ENCODE peak calls at places on chromosomes 6 and 20, in nine cellular contexts. X is GM20000; Z is brain microvascular endothelial cell; T is left ventricle myocardium inferior; I is colonic mucosa; U is IMR-90; J is CD8-positive, alpha-beta T cell; M is psoas muscle; E is spleen. A is an unnamed sample.

GRCh38 chr6:6930223-6930880 is 177.4 kb upstream of the RREB1 start:
- DNase-seq in X (no peak), Z (no peak), T (no peak), I (no peak), U (no peak), J (no peak), M (no peak), E (peak; percentile 78), A (no peak)

GRCh38 chr20:5393218-5393870 is 76.6 kb upstream of the PROKR2 start:
- DNase-seq in X (no peak), Z (no peak), T (no peak), I (no peak), U (no peak), J (no peak), M (no peak), E (no peak), A (no peak)

GRCh38 chr6:43455034-43455747 is at the start of gene DLK2:
- DNase-seq in X (peak; percentile 80), Z (no peak), T (no peak), I (no peak), U (no peak), J (peak; percentile 17), M (no peak), E (peak; percentile 81), A (no peak)

GRCh38 chr6:81895511-81896185 is 143.2 kb upstream of the TENT5A start:
- DNase-seq in X (no peak), Z (peak; percentile 81), T (no peak), I (no peak), U (peak; percentile 88), J (no peak), M (no peak), E (no peak), A (no peak)

GRCh38 chr6:106510090-106510970 is 119.0 kb downstream of the RTN4IP1 start:
- DNase-seq in X (peak; percentile 72), Z (no peak), T (peak; percentile 36), I (peak; percentile 90), U (no peak), J (peak; percentile 56), M (peak; percentile 64), E (peak; percentile 94), A (no peak)

GRCh38 chr20:37940161-37940560 is 37.2 kb downstream of the VSTM2L start:
- DNase-seq in X (no peak), Z (no peak), T (no peak), I (no peak), U (no peak), J (no peak), M (no peak), E (no peak), A (no peak)

GRCh38 chr20:346640-347316 is at the start of gene NRSN2:
- DNase-seq in X (peak; percentile 89), Z (peak; percentile 39), T (peak; percentile 70), I (peak; percentile 70), U (peak; percentile 62), J (no peak), M (peak; percentile 67), E (peak; percentile 87), A (no peak)

GRCh38 chr6:24919404-24919892 is 16.3 kb downstream of the RIPOR2 start:
- DNase-seq in X (no peak), Z (no peak), T (no peak), I (no peak), U (no peak), J (no peak), M (no peak), E (no peak), A (no peak)

GRCh38 chr6:48826884-48827701 is 636.0 kb downstream of the MMUT start:
- DNase-seq in X (no peak), Z (peak; percentile 98), T (no peak), I (peak; percentile 41), U (peak; percentile 97), J (no peak), M (no peak), E (no peak), A (peak; percentile 77)

GRCh38 chr6:41642960-41643898 is 5.0 kb downstream of the MDFI start:
- DNase-seq in X (no peak), Z (no peak), T (no peak), I (no peak), U (no peak), J (no peak), M (no peak), E (no peak), A (no peak)

GRCh38 chr6:73491371-73491770 is 29.5 kb downstream of the EEF1A1 start:
- DNase-seq in X (no peak), Z (no peak), T (no peak), I (no peak), U (peak; percentile 50), J (no peak), M (no peak), E (no peak), A (no peak)

GRCh38 chr6:2765896-2766766 is 938 bp downstream of the WRNIP1 start:
- DNase-seq in X (peak; percentile 85), Z (no peak), T (peak; percentile 57), I (peak; percentile 58), U (peak; percentile 30), J (peak; percentile 28), M (peak; percentile 77), E (peak; percentile 93), A (peak; percentile 79)

GRCh38 chr6:26311012-26311384 is 54.0 kb upstream of the BTN3A2 start:
- DNase-seq in X (no peak), Z (peak; percentile 80), T (no peak), I (peak; percentile 45), U (peak; percentile 59), J (no peak), M (no peak), E (no peak), A (no peak)

GRCh38 chr6:26309731-26310142 is 55.3 kb upstream of the BTN3A2 start:
- DNase-seq in X (no peak), Z (peak; percentile 69), T (no peak), I (no peak), U (peak; percentile 95), J (no peak), M (no peak), E (no peak), A (no peak)

GRCh38 chr6:26312501-26313390 is 52.3 kb upstream of the BTN3A2 start:
- DNase-seq in X (no peak), Z (peak; percentile 93), T (peak; percentile 61), I (peak; percentile 88), U (peak; percentile 95), J (peak; percentile 81), M (peak; percentile 84), E (peak; percentile 89), A (no peak)

GRCh38 chr6:26312096-26312463 is 52.9 kb upstream of the BTN3A2 start:
- DNase-seq in X (no peak), Z (no peak), T (no peak), I (no peak), U (no peak), J (no peak), M (no peak), E (no peak), A (no peak)

GRCh38 chr6:26311385-26312095 is 53.5 kb upstream of the BTN3A2 start:
- DNase-seq in X (no peak), Z (peak; percentile 73), T (no peak), I (peak; percentile 67), U (peak; percentile 73), J (peak; percentile 23), M (no peak), E (no peak), A (no peak)
- TF ChIP-seq CTCF in X (no peak), Z (no peak), T (no peak), I (no peak), U (no peak), J (no peak), M (no peak), E (no peak), A (no peak)

DNA sequence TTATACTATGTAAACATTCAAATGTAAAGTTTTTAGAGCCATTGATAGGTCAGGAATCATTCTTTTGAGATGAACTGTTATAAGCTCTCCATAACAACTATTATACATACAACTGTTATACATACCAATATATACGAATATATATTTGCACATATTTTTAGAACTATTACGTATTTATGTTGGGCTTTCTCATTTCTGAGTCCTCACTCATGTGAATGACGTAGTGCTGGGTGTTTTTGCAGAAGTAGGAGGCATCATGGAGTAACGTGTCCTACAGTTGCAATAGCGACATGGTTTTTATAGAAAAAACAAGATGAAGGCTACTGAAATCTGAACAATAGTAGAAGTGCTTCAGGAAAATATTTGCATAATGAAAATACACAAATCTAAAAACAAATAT is 36.4 kb upstream of the ADGRF4 start:
- DNase-seq in X (no peak), Z (no peak), T (no peak), I (no peak), U (no peak), J (no peak), M (no peak), E (no peak), A (no peak)
- TF ChIP-seq CTCF in X (no peak), Z (no peak), T (no peak), I (no peak), U (no peak), J (no peak), M (no peak), E (no peak), A (no peak)

DNA sequence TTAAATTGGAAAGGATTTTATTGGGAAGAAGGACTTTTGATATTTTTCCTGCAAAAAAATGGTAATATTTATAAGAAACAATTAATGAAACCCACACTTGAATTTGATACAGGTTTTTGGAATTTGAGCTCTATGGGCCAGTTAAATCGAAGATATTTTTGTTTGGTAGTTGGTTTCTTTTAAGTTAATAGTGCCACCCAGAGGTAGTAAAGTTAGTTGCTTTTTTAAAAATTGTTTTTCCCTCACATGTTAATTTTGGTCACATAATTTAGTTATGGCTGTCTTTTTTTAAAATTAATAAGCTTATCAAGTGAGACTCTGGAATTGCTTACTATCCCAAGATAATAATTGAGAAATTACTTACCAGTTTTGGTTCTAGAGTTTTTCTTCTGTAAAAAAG is 7.1 kb downstream of the PRIM2 start:
- DNase-seq in X (peak; percentile 18), Z (no peak), T (no peak), I (no peak), U (peak; percentile 32), J (no peak), M (no peak), E (no peak), A (no peak)
- TF ChIP-seq CTCF in X (no peak), Z (peak; percentile 18), T (peak; percentile 56), I (no peak), U (peak; percentile 65), J (peak; percentile 40), M (peak; percentile 54), E (peak; percentile 12), A (peak; percentile 21)

GRCh38 chr6:142518761-142519160 is 217.0 kb downstream of the ADGRG6 start:
- DNase-seq in X (no peak), Z (no peak), T (no peak), I (no peak), U (no peak), J (no peak), M (no peak), E (no peak), A (no peak)

GRCh38 chr6:142518126-142518525 is 216.3 kb downstream of the ADGRG6 start:
- DNase-seq in X (no peak), Z (no peak), T (no peak), I (no peak), U (no peak), J (no peak), M (no peak), E (no peak), A (no peak)

GRCh38 chr6:142521791-142522190 is 220.0 kb downstream of the ADGRG6 start:
- DNase-seq in X (no peak), Z (no peak), T (no peak), I (no peak), U (no peak), J (no peak), M (no peak), E (no peak), A (no peak)

DNA sequence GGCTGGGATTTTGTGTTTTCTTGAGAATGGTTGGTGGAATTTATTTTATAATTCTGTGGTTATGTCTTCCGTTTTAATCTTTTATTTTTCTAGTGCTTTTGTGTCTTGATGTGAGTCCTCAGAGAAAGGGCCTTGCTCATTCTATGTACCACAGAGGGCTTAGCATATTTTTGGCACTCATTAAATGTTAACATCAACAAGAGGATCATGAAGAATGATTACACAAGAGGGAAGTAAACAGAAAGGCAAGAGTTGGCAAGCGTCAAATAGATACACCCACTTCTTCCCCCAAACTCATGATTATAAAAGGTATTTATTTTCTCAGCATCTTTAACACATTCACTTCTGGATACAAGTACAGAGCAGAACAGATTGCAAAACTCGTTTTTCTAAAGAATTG is 221.7 kb downstream of the ADGRG6 start:
- DNase-seq in X (no peak), Z (no peak), T (no peak), I (no peak), U (peak; percentile 47), J (no peak), M (no peak), E (no peak), A (no peak)
- TF ChIP-seq CTCF in X (no peak), Z (no peak), T (no peak), I (no peak), U (no peak), J (no peak), M (no peak), E (no peak), A (no peak)